ENCODE peak calls at places on chromosome 12, in nine cellular contexts. F is activated T-cell treated with anti-CD3 and anti-CD28 coated beads, Interleukin-2, amount 50 U/mL, for 48 hours; U is GM04504; P is A549; C is stimulated activated CD4-positive, alpha-beta T cell treated with anti-CD3 and anti-CD28 coated beads, Interleukin-2, amount 100 ng/mL, for 48 hours; Z is BE2C; R is GM04503; V is activated B cell treated with CpG ODN at 0.5 μM for 24 hours; Q is CMK. G is an unnamed sample.

GRCh38 chr12:47039079-47039478 is 40.3 kb upstream of the PCED1B start:
- DNase-seq in F (no peak), U (no peak), P (peak), C (no peak), Z (no peak), R (no peak), V (no peak), Q (no peak), G (no peak)

GRCh38 chr12:85280138-85280983 is at the start of gene ALX1:
- DNase-seq in F (no peak), U (no peak), P (peak), C (no peak), Z (no peak), R (no peak), V (no peak), Q (no peak), G (no peak)

GRCh38 chr12:117036046-117036445 is 63.2 kb downstream of the TESC start:
- DNase-seq in F (no peak), U (no peak), P (no peak), C (no peak), Z (no peak), R (no peak), V (no peak), Q (no peak), G (no peak)

GRCh38 chr12:6899837-6900519 is 4.6 kb upstream of the LRRC23 start:
- DNase-seq in F (no peak), U (no peak), P (peak), C (no peak), Z (no peak), R (no peak), V (no peak), Q (no peak), G (peak)

GRCh38 chr12:86256169-86256568 is at the start of gene MGAT4C:
- DNase-seq in F (no peak), U (no peak), P (no peak), C (no peak), Z (no peak), R (no peak), V (no peak), Q (no peak), G (no peak)

GRCh38 chr12:44286336-44286735 is 450.5 kb downstream of the TMEM117 start:
- DNase-seq in F (no peak), U (peak), P (no peak), C (no peak), Z (no peak), R (no peak), V (no peak), Q (no peak), G (peak)

GRCh38 chr12:116714175-116714574 is 23.7 kb downstream of the SPRING1 start:
- DNase-seq in F (no peak), U (no peak), P (no peak), C (no peak), Z (no peak), R (no peak), V (no peak), Q (no peak), G (no peak)

GRCh38 chr12:26719852-26720251 is 113.1 kb downstream of the ITPR2 start:
- DNase-seq in F (no peak), U (no peak), P (no peak), C (no peak), Z (no peak), R (no peak), V (no peak), Q (no peak), G (no peak)

GRCh38 chr12:123519151-123520001 is 14.1 kb downstream of the RILPL1 start:
- DNase-seq in F (no peak), U (peak), P (peak), C (no peak), Z (no peak), R (peak), V (no peak), Q (no peak), G (peak)

G was measured in astrocyte of the cerebellum.